ENCODE peak calls at places on chromosomes 6 and 20, in nine cellular contexts. B, P, R, A, C, Z, Y, M and D are unnamed samples.

GRCh38 chr6:134619077-134619476 is 301.2 kb upstream of the SGK1 start:
- DNase-seq in B (no peak), P (no peak), R (no peak), A (no peak), C (no peak), Z (no peak), Y (no peak), M (no peak), D (no peak)

GRCh38 chr6:125918681-125919566 is 37.6 kb upstream of the HINT3 start:
- DNase-seq in B (peak), P (peak), R (peak), A (peak), C (no peak), Z (peak), Y (no peak), M (no peak), D (peak)

GRCh38 chr6:159170333-159170672 is 1.1 kb downstream of the FNDC1 start:
- DNase-seq in B (no peak), P (no peak), R (no peak), A (no peak), C (no peak), Z (no peak), Y (no peak), M (no peak), D (no peak)

GRCh38 chr6:35368038-35368887 is 25.9 kb downstream of the PPARD start:
- DNase-seq in B (peak), P (no peak), R (no peak), A (no peak), C (no peak), Z (no peak), Y (no peak), M (no peak), D (no peak)

GRCh38 chr20:4160761-4161305 is 145.5 kb upstream of the RNF24 start:
- DNase-seq in B (no peak), P (no peak), R (no peak), A (peak), C (no peak), Z (peak), Y (no peak), M (peak), D (no peak)

GRCh38 chr6:63440594-63440993 is 120.8 kb upstream of the LGSN start:
- DNase-seq in B (peak), P (no peak), R (no peak), A (no peak), C (no peak), Z (no peak), Y (no peak), M (no peak), D (no peak)

GRCh38 chr20:17712201-17712600 is 12.4 kb downstream of the BANF2 start:
- DNase-seq in B (no peak), P (no peak), R (no peak), A (no peak), C (no peak), Z (no peak), Y (no peak), M (no peak), D (no peak)

GRCh38 chr6:95227301-95227700 is 350.0 kb upstream of the MANEA start:
- DNase-seq in B (no peak), P (no peak), R (no peak), A (no peak), C (no peak), Z (no peak), Y (no peak), M (no peak), D (no peak)

GRCh38 chr20:40275738-40276137 is 413.3 kb downstream of the MAFB start:
- DNase-seq in B (no peak), P (no peak), R (no peak), A (no peak), C (no peak), Z (no peak), Y (no peak), M (no peak), D (no peak)

GRCh38 chr6:51260003-51260402 is 441.3 kb downstream of the TFAP2B start:
- DNase-seq in B (no peak), P (no peak), R (no peak), A (no peak), C (no peak), Z (no peak), Y (no peak), M (no peak), D (no peak)

GRCh38 chr6:155177369-155177961 is 86.3 kb upstream of the CLDN20 start:
- DNase-seq in B (peak), P (no peak), R (peak), A (no peak), C (no peak), Z (no peak), Y (no peak), M (no peak), D (peak)

GRCh38 chr20:16926626-16927025 is 178.5 kb downstream of the OTOR start:
- DNase-seq in B (no peak), P (no peak), R (no peak), A (no peak), C (no peak), Z (no peak), Y (no peak), M (no peak), D (no peak)

GRCh38 chr20:48329676-48330644 is 497.8 kb downstream of the PREX1 start:
- DNase-seq in B (peak), P (no peak), R (no peak), A (no peak), C (no peak), Z (no peak), Y (no peak), M (peak), D (no peak)

GRCh38 chr6:166004491-166005275 is 163.0 kb downstream of the TBXT start:
- DNase-seq in B (no peak), P (no peak), R (no peak), A (no peak), C (no peak), Z (no peak), Y (peak), M (no peak), D (no peak)

DNA sequence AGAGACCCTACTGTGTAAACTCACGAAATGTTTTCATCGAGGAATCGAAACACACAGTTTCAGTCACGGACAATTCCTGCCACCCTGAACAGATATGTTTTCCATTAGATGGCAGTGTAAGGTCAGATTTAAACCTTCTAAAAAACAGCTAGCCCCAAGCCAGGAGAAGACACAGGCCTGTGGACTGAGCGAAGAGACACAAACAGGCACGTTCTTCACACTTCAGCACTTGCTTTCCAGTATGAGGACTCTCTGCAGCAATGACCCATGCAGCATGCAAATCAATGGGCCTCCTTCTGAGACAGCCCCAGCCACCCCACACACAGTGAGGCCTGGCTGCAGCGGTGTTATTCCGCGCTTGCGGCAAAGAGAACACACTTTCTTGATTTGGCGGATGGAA is 31.9 kb downstream of the HUS1B start:
- DNase-seq in B (peak), P (peak), R (no peak), A (peak), C (no peak), Z (no peak), Y (no peak), M (no peak), D (no peak)
- TF ChIP-seq CTCF in B (peak), P (no peak), R (no peak), A (peak), C (no peak), Z (peak), Y (peak), M (no peak), D (no peak)

GRCh38 chr6:29764422-29765196 is 41.4 kb downstream of the HLA-F start:
- DNase-seq in B (no peak), P (no peak), R (no peak), A (no peak), C (no peak), Z (no peak), Y (no peak), M (no peak), D (no peak)

GRCh38 chr6:29762781-29763214 is 39.6 kb downstream of the HLA-F start:
- DNase-seq in B (no peak), P (no peak), R (no peak), A (no peak), C (no peak), Z (no peak), Y (no peak), M (no peak), D (no peak)

GRCh38 chr6:29760328-29760727 is 37.1 kb downstream of the HLA-F start:
- DNase-seq in B (no peak), P (no peak), R (no peak), A (no peak), C (no peak), Z (no peak), Y (no peak), M (no peak), D (no peak)

GRCh38 chr6:29762051-29762450 is 38.8 kb downstream of the HLA-F start:
- DNase-seq in B (no peak), P (no peak), R (no peak), A (no peak), C (no peak), Z (no peak), Y (no peak), M (no peak), D (no peak)

DNA sequence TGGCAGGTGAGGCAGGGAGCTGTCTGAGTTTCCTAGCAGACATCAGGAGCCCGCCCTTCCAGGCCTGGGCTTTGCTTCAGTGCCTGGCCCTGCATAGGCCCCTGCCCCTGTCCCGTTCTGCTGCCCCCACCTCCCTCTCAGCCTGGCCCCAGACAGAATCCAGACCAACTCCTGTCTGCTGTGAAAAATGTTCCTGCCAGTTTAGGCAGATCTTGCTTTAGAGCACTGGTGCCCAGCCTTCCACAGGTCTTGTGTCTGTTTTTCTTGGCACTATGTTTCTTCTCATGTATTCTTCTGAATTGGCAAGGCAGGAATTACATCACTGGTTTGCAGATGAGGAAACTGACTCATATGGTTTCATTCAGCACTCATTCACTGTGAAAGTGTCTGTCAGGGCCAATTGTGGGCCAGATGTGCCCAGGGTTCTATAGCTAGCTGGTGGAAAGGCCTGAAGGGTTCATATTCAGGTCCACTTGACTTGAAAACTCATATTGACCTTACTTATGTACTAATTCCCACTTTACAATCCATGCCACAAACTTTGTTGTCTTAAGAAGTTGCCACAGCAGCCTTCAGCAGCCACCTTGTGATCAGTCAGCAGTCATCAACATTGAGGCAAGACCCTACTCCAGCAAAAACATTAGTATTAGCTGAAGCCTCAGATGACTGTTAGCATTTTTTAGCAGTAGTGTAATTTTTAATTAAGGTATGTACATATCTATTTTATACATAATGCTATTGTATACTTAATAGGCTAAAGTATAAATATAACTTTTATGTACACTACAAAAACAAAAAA is 40.5 kb downstream of the HLA-F start:
- DNase-seq in B (no peak), P (no peak), R (no peak), A (no peak), C (no peak), Z (no peak), Y (no peak), M (no peak), D (no peak)
- TF ChIP-seq EP300 in B (no peak), P (no peak), R (no peak), A (no peak), C (no peak), Z (no peak), Y (no peak), M (no peak), D (no peak)

GRCh38 chr6:83220121-83220520 is 27.0 kb downstream of the RWDD2A start:
- DNase-seq in B (no peak), P (no peak), R (no peak), A (no peak), C (no peak), Z (no peak), Y (no peak), M (no peak), D (no peak)

GRCh38 chr6:83216806-83217205 is 23.6 kb downstream of the RWDD2A start:
- DNase-seq in B (no peak), P (no peak), R (no peak), A (no peak), C (no peak), Z (no peak), Y (no peak), M (no peak), D (no peak)

GRCh38 chr6:83221302-83221701 is 28.1 kb downstream of the RWDD2A start:
- DNase-seq in B (no peak), P (no peak), R (no peak), A (no peak), C (no peak), Z (no peak), Y (no peak), M (no peak), D (no peak)

GRCh38 chr6:83226517-83226916 is 33.4 kb downstream of the RWDD2A start:
- DNase-seq in B (no peak), P (no peak), R (no peak), A (no peak), C (no peak), Z (no peak), Y (no peak), M (no peak), D (no peak)

DNA sequence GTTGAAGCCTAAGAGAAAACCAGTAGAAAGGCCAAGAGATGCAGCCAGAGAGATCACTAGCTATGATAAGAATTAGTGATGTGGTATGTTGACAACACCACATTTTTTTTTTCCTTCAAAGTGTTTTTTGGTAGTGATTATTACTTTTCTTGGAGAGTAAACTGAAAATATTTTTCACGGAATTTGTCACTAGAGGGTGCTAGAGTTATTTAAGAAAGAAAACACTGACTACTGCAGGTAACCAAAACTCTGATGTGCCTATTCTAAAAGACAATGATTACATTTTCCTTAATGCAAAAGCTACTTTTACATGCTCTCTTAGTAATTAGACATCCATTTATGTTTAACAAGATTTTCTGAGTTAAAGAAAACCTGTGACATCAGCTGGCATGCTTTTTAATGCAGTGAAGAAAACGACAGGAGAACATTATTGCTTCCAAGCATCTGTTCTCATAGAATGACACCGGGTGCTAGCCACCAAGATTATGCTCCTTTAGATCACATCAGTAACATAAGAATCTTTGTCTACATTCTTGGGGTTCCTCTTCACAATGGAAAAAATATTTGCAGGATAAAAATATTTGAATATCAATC is 28.8 kb downstream of the RWDD2A start:
- DNase-seq in B (peak), P (no peak), R (no peak), A (no peak), C (no peak), Z (no peak), Y (no peak), M (no peak), D (no peak)
- TF ChIP-seq CTCF in B (peak), P (peak), R (peak), A (no peak), C (no peak), Z (peak), Y (peak), M (peak), D (peak)

DNA sequence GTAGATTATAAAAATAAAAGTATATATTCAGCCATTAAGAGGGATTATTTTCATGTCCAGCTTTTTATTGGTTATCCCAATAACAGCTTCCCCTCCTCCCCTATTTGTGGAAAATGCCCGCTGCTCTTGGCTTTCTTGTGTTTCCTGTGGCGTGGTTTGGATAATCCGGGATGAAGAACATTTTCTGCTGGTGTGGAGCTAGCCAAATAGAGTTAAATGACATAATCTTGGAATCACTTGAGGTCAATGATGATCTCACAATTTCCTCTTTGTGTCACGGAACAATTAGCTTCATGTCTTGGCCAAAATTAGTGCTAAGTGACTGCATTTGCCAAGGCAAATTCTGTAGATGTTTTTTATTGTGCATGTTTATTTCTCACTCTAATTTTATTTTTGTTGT is 394.0 kb downstream of the LAMA2 start:
- DNase-seq in B (no peak), P (no peak), R (no peak), A (no peak), C (no peak), Z (no peak), Y (no peak), M (no peak), D (no peak)
- TF ChIP-seq EP300 in B (no peak), P (no peak), R (peak), A (no peak), C (no peak), Z (no peak), Y (no peak), M (no peak), D (no peak)

GRCh38 chr6:79713701-79714322 is 82.7 kb downstream of the SH3BGRL2 start:
- DNase-seq in B (peak), P (no peak), R (peak), A (no peak), C (no peak), Z (peak), Y (no peak), M (no peak), D (peak)
- TF ChIP-seq CTCF in B (peak), P (peak), R (peak), A (peak), C (no peak), Z (peak), Y (peak), M (no peak), D (peak)

DNA sequence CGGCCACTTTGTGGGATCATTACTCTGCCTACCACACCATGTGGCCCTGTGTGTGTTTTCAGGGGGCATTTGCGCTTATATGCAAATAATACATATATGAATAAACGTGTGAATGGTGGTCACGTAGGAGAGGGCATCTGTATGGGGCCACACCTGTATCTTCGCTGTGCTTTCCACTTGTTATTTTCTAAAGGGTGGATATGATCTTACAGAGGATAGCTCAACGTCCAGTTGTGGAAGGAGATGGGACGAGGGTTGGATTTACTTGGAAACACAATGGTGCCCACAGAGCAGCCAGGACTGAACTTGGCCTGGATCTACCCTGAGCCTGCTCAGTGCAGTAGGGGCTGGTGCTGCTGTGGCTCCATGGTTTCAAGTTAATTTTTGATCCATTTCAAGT is 93.3 kb downstream of the YTHDF1 start:
- DNase-seq in B (no peak), P (no peak), R (no peak), A (peak), C (peak), Z (no peak), Y (no peak), M (no peak), D (no peak)
- TF ChIP-seq EP300 in B (no peak), P (no peak), R (no peak), A (no peak), C (no peak), Z (no peak), Y (no peak), M (no peak), D (no peak)

GRCh38 chr6:164099535-164099982 is 685.0 kb downstream of the QKI start:
- DNase-seq in B (no peak), P (no peak), R (no peak), A (no peak), C (no peak), Z (no peak), Y (no peak), M (no peak), D (no peak)

GRCh38 chr6:164097056-164097455 is 682.5 kb downstream of the QKI start:
- DNase-seq in B (no peak), P (no peak), R (no peak), A (no peak), C (no peak), Z (no peak), Y (peak), M (no peak), D (no peak)

GRCh38 chr6:164097557-164098398 is 683.3 kb downstream of the QKI start:
- DNase-seq in B (no peak), P (no peak), R (no peak), A (no peak), C (no peak), Z (no peak), Y (peak), M (no peak), D (no peak)

GRCh38 chr6:164098857-164099534 is 684.5 kb downstream of the QKI start:
- DNase-seq in B (no peak), P (no peak), R (no peak), A (no peak), C (no peak), Z (no peak), Y (no peak), M (no peak), D (peak)

GRCh38 chr6:164095056-164095455 is 680.5 kb downstream of the QKI start:
- DNase-seq in B (no peak), P (no peak), R (no peak), A (no peak), C (no peak), Z (no peak), Y (no peak), M (no peak), D (no peak)
- TF ChIP-seq CTCF in B (no peak), P (no peak), R (no peak), A (no peak), C (no peak), Z (no peak), Y (no peak), M (no peak), D (no peak)

DNA sequence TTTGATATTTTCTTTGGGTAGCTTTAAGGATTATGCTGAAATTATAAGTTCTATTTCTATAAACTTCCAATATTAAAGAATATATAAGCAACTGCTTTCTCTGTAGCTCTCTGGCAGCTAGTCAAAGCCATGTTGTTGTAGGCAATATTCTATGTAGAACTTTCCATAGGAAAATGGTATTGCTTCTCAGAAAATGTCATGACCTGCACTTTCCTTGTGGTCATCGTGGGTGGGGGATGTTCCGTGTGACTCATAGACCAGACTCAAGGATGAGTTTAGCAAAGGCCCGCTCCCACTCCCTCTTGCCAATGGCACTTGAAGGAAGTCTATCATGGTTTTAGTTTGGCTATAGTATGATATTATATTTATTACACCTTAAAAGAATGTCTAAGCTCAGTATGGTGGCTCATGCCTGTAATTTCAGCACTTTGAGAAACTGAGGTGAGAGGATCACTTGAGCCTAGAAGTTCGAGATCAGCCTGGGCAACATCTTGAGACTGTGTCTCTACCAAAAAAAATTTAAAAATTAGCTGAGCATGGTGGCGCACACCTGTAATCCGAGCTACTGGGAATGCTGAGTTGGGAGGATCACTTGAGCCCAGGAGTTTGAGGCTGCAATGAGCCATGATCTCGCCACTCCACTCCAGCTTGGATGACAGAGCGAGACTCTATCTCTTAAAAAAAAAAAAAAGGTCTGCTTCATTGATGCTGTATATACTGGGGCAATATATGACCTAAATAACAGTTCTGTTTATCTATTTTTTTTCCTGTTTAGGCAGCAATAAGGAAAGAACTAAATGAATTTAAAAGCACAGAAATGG is 36.6 kb upstream of the LTV1 start:
- DNase-seq in B (no peak), P (no peak), R (no peak), A (no peak), C (no peak), Z (no peak), Y (no peak), M (no peak), D (no peak)
- TF ChIP-seq EP300 in B (no peak), P (no peak), R (no peak), A (no peak), C (no peak), Z (no peak), Y (no peak), M (no peak), D (no peak)